ENCODE peak calls at places on chromosomes 7 and 10, in six cellular contexts. I is stimulated activated CD8-positive, alpha-beta memory T cell treated with anti-CD3 and anti-CD28 coated beads, Interleukin-12 subunit alpha, Interleukin-12 subunit beta, amount 100 ng/mL, for 4 hours; K is GM23338; O is globus pallidus; Z is T-helper 2 cell; H is activated T-helper 1 cell treated with anti-CD3 and anti-CD28 coated beads, Interleukin-12 subunit alpha, Interleukin-12 subunit beta, Interleukin-2, Interleukin-4 antibody, amounts not matched to agents 30 ng/mL and 10 ng/mL and 1 ng/mL, durations not matched to agents 14 hours and 24 hours and 36 hours. M is an unnamed sample.

GRCh38 chr10:102834143-102834542 is 3.1 kb downstream of the CYP17A1 start:
- DNase-seq in I (no peak), K (no peak), O (no peak), Z (no peak), H (no peak), M (no peak)

GRCh38 chr10:76643465-76643864 is 994.1 kb downstream of the KCNMA1 start:
- DNase-seq in I (no peak), K (no peak), O (no peak), Z (no peak), H (no peak), M (peak)

GRCh38 chr7:18637516-18637915 is 142.0 kb downstream of the HDAC9 start:
- DNase-seq in I (no peak), K (no peak), O (no peak), Z (no peak), H (no peak), M (no peak)

GRCh38 chr10:76113952-76114351 is 682.5 kb downstream of the LRMDA start:
- DNase-seq in I (no peak), K (no peak), O (no peak), Z (no peak), H (no peak), M (peak)

GRCh38 chr7:95298091-95298490 is 26.2 kb downstream of the PON1 start:
- DNase-seq in I (no peak), K (no peak), O (no peak), Z (no peak), H (no peak), M (no peak)

GRCh38 chr7:91135703-91136102 is 128.5 kb upstream of the FZD1 start:
- DNase-seq in I (no peak), K (peak), O (no peak), Z (no peak), H (no peak), M (no peak)

GRCh38 chr7:2079332-2080068 is 153.2 kb downstream of the MAD1L1 start:
- DNase-seq in I (no peak), K (no peak), O (no peak), Z (no peak), H (no peak), M (peak)

GRCh38 chr7:98394377-98394836 is 6.5 kb downstream of the BAIAP2L1 start:
- DNase-seq in I (no peak), K (no peak), O (no peak), Z (no peak), H (no peak), M (no peak)

GRCh38 chr7:43781726-43782607 is 23.5 kb downstream of the BLVRA start:
- DNase-seq in I (no peak), K (no peak), O (no peak), Z (no peak), H (no peak), M (no peak)

GRCh38 chr7:158302274-158303070 is 285.2 kb downstream of the PTPRN2 start:
- DNase-seq in I (no peak), K (no peak), O (no peak), Z (no peak), H (no peak), M (no peak)

GRCh38 chr7:12759112-12759511 is 71.7 kb downstream of the ARL4A start:
- DNase-seq in I (no peak), K (no peak), O (no peak), Z (no peak), H (no peak), M (no peak)

GRCh38 chr10:44907576-44907975 is 3.6 kb upstream of the TMEM72 start:
- DNase-seq in I (no peak), K (no peak), O (no peak), Z (no peak), H (no peak), M (no peak)

GRCh38 chr7:75850222-75850621 is 28.6 kb upstream of the RHBDD2 start:
- DNase-seq in I (no peak), K (no peak), O (no peak), Z (no peak), H (no peak), M (no peak)

GRCh38 chr10:17348111-17349008 is 106.0 kb downstream of the ST8SIA6 start:
- DNase-seq in I (no peak), K (peak), O (peak), Z (no peak), H (no peak), M (peak)

GRCh38 chr7:1865809-1866255 is 195.8 kb downstream of the ELFN1 start:
- DNase-seq in I (no peak), K (no peak), O (no peak), Z (no peak), H (no peak), M (no peak)

GRCh38 chr7:127922661-127923060 is 108.6 kb downstream of the LRRC4 start:
- DNase-seq in I (no peak), K (no peak), O (no peak), Z (no peak), H (no peak), M (no peak)

GRCh38 chr10:45514283-45515270 is 140.6 kb downstream of the ALOX5 start:
- DNase-seq in I (no peak), K (peak), O (peak), Z (no peak), H (no peak), M (peak)

GRCh38 chr7:135253851-135254815 is 20.5 kb downstream of the STRA8 start:
- DNase-seq in I (no peak), K (no peak), O (peak), Z (no peak), H (no peak), M (peak)

GRCh38 chr7:27873006-27873295 is 133.0 kb downstream of the TAX1BP1 start:
- DNase-seq in I (no peak), K (no peak), O (no peak), Z (no peak), H (no peak), M (no peak)

GRCh38 chr7:26863504-26864308 is 684 bp downstream of the SKAP2 start:
- DNase-seq in I (no peak), K (peak), O (peak), Z (no peak), H (no peak), M (no peak)

GRCh38 chr7:73964786-73965185 is 63.2 kb upstream of the ELN start:
- DNase-seq in I (no peak), K (no peak), O (no peak), Z (no peak), H (no peak), M (no peak)